ENCODE peak calls at places on chromosomes 7 and 10, in eight cellular contexts. L is cardiac septum, P is astrocyte of the spinal cord, Y is HAP-1, W is psoas muscle, Z is NAMALWA, H is WTC11, Q is aorta. J is an unnamed sample.

GRCh38 chr10:26555719-26556368 is 117.7 kb downstream of the APBB1IP start:
- DNase-seq in L (no peak), P (peak; percentile 29), Y (no peak), W (peak; percentile 55), Z (no peak), H (no peak), Q (peak; percentile 38), J (no peak)

GRCh38 chr7:43721193-43721806 is 8.0 kb downstream of the COA1 start:
- DNase-seq in L (no peak), P (peak; percentile 75), Y (peak; percentile 59), W (no peak), Z (peak; percentile 85), H (no peak), Q (no peak), J (peak; percentile 55)

GRCh38 chr7:155449008-155449879 is 8.7 kb upstream of the EN2 start:
- DNase-seq in L (no peak), P (no peak), Y (no peak), W (no peak), Z (no peak), H (peak; percentile 58), Q (peak; percentile 61), J (no peak)

GRCh38 chr10:109892885-109893284 is 30.4 kb downstream of the XPNPEP1 start:
- DNase-seq in L (no peak), P (peak; percentile 68), Y (peak; percentile 54), W (peak; percentile 39), Z (no peak), H (no peak), Q (no peak), J (no peak)

GRCh38 chr10:44697096-44697495 is 214.0 kb upstream of the TMEM72 start:
- DNase-seq in L (no peak), P (peak; percentile 73), Y (no peak), W (no peak), Z (no peak), H (no peak), Q (no peak), J (no peak)

GRCh38 chr7:96052860-96053452 is 268.9 kb downstream of the SLC25A13 start:
- DNase-seq in L (no peak), P (no peak), Y (no peak), W (no peak), Z (no peak), H (no peak), Q (no peak), J (no peak)

GRCh38 chr7:139642283-139642682 is 118.8 kb downstream of the CLEC2L start:
- DNase-seq in L (no peak), P (no peak), Y (no peak), W (no peak), Z (no peak), H (no peak), Q (no peak), J (no peak)

GRCh38 chr7:81693080-81693479 is 76.8 kb downstream of the HGF start:
- DNase-seq in L (no peak), P (no peak), Y (no peak), W (no peak), Z (no peak), H (no peak), Q (no peak), J (no peak)

GRCh38 chr7:102834999-102835398 is 77.8 kb upstream of the LRRC17 start:
- DNase-seq in L (no peak), P (peak; percentile 92), Y (no peak), W (no peak), Z (no peak), H (no peak), Q (no peak), J (no peak)

GRCh38 chr7:34313289-34313688 is 344.7 kb upstream of the NPSR1 start:
- DNase-seq in L (no peak), P (no peak), Y (no peak), W (no peak), Z (no peak), H (no peak), Q (no peak), J (no peak)